ENCODE peak calls at places on chromosomes 5 and 9, in five cellular contexts. One of them, this sample, is unnamed.

GRCh38 chr5:9537223-9538141 is 8.4 kb downstream of the SEMA5A start:
- DNase-seq in fibroblast of lung: no peak
- DNase-seq in H1: no peak
- DNase-seq in PC-3: no peak
- DNase-seq in GM12878: no peak
- DNase-seq in this sample: no peak

GRCh38 chr5:27093296-27093695 is 54.9 kb upstream of the CDH9 start:
- DNase-seq in fibroblast of lung: no peak
- DNase-seq in H1: no peak
- DNase-seq in PC-3: no peak
- DNase-seq in GM12878: no peak
- DNase-seq in this sample: no peak

GRCh38 chr5:81756016-81756415 is 5.1 kb upstream of the SSBP2 start:
- DNase-seq in fibroblast of lung: no peak
- DNase-seq in H1: no peak
- DNase-seq in PC-3: no peak
- DNase-seq in GM12878: no peak
- DNase-seq in this sample: no peak

GRCh38 chr9:76717611-76718010 is 46.6 kb upstream of the PCA3 start:
- DNase-seq in fibroblast of lung: peak
- DNase-seq in H1: no peak
- DNase-seq in PC-3: no peak
- DNase-seq in GM12878: no peak
- DNase-seq in this sample: no peak

GRCh38 chr9:135707449-135708138 is 5.6 kb downstream of the KCNT1 start:
- DNase-seq in fibroblast of lung: no peak
- DNase-seq in H1: no peak
- DNase-seq in PC-3: no peak
- DNase-seq in GM12878: no peak
- DNase-seq in this sample: no peak

GRCh38 chr9:113153599-113153998 is 2.8 kb downstream of the SLC31A2 start:
- DNase-seq in fibroblast of lung: no peak
- DNase-seq in H1: no peak
- DNase-seq in PC-3: no peak
- DNase-seq in GM12878: no peak
- DNase-seq in this sample: no peak

GRCh38 chr5:179438461-179438860 is 93.2 kb upstream of the ADAMTS2 start:
- DNase-seq in fibroblast of lung: no peak
- DNase-seq in H1: no peak
- DNase-seq in PC-3: no peak
- DNase-seq in GM12878: no peak
- DNase-seq in this sample: no peak

GRCh38 chr9:76996700-76997099 is 22.8 kb upstream of the FOXB2 start:
- DNase-seq in fibroblast of lung: peak
- DNase-seq in H1: no peak
- DNase-seq in PC-3: peak
- DNase-seq in GM12878: no peak
- DNase-seq in this sample: peak

GRCh38 chr5:168651654-168652053 is 72.5 kb upstream of the PANK3 start:
- DNase-seq in fibroblast of lung: peak
- DNase-seq in H1: no peak
- DNase-seq in PC-3: peak
- DNase-seq in GM12878: no peak
- DNase-seq in this sample: no peak

GRCh38 chr5:159899067-159900049 is 16.9 kb upstream of the ADRA1B start:
- DNase-seq in fibroblast of lung: peak
- DNase-seq in H1: no peak
- DNase-seq in PC-3: peak
- DNase-seq in GM12878: no peak
- DNase-seq in this sample: no peak

GRCh38 chr9:2622361-2623045 is 916 bp downstream of the VLDLR start:
- DNase-seq in fibroblast of lung: peak
- DNase-seq in H1: no peak
- DNase-seq in PC-3: no peak
- DNase-seq in GM12878: no peak
- DNase-seq in this sample: peak

GRCh38 chr9:127021664-127022337 is 100.6 kb downstream of the ANGPTL2 start:
- DNase-seq in fibroblast of lung: peak
- DNase-seq in H1: no peak
- DNase-seq in PC-3: no peak
- DNase-seq in GM12878: no peak
- DNase-seq in this sample: no peak

GRCh38 chr9:38357350-38358114 is 35.0 kb upstream of the ALDH1B1 start:
- DNase-seq in fibroblast of lung: no peak
- DNase-seq in H1: no peak
- DNase-seq in PC-3: no peak
- DNase-seq in GM12878: no peak
- DNase-seq in this sample: no peak

GRCh38 chr5:150067405-150067960 is 18.9 kb downstream of the CSF1R start:
- DNase-seq in fibroblast of lung: no peak
- DNase-seq in H1: no peak
- DNase-seq in PC-3: no peak
- DNase-seq in GM12878: no peak
- DNase-seq in this sample: no peak

GRCh38 chr5:161546463-161547301 is at the start of gene GABRB2:
- DNase-seq in fibroblast of lung: peak
- DNase-seq in H1: no peak
- DNase-seq in PC-3: no peak
- DNase-seq in GM12878: peak
- DNase-seq in this sample: peak

GRCh38 chr9:121675969-121676822 is 24.8 kb downstream of the DAB2IP start:
- DNase-seq in fibroblast of lung: no peak
- DNase-seq in H1: no peak
- DNase-seq in PC-3: no peak
- DNase-seq in GM12878: no peak
- DNase-seq in this sample: no peak

GRCh38 chr5:130836729-130837660 is 328.1 kb downstream of the HINT1 start:
- DNase-seq in fibroblast of lung: peak
- DNase-seq in H1: no peak
- DNase-seq in PC-3: peak
- DNase-seq in GM12878: peak
- DNase-seq in this sample: no peak

GRCh38 chr5:37184748-37185364 is 64.3 kb downstream of the CPLANE1 start:
- DNase-seq in fibroblast of lung: no peak
- DNase-seq in H1: no peak
- DNase-seq in PC-3: no peak
- DNase-seq in GM12878: peak
- DNase-seq in this sample: no peak

GRCh38 chr5:125209650-125210049 is 463.2 kb upstream of the ZNF608 start:
- DNase-seq in fibroblast of lung: no peak
- DNase-seq in H1: no peak
- DNase-seq in PC-3: no peak
- DNase-seq in GM12878: no peak
- DNase-seq in this sample: no peak

DNA sequence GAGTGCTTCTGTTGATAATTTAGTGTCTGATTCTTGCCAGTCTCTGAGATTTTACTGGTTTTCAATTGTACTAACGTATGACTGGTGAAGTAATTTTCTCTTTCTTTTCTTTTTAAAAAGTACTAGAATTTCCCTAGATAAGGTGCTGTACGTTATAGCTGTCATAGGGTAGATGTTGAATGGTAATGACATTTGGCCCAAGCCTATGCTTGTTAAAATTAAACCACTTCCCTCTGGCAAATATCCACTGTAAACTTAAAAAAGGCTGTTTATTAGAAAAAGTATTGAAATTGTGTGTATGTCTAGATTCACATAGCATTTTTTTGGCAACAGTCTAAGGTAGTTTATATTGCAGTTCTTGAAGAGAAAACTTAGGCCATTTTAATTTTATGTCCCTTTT is 97.6 kb downstream of the NNT start:
- DNase-seq in fibroblast of lung: no peak
- DNase-seq in H1: no peak
- DNase-seq in PC-3: no peak
- DNase-seq in GM12878: no peak
- DNase-seq in this sample: no peak
- H3K4me3 ChIP-seq in fibroblast of lung: no peak
- H3K4me3 ChIP-seq in H1: no peak
- H3K4me3 ChIP-seq in PC-3: no peak
- H3K4me3 ChIP-seq in GM12878: no peak
- H3K4me3 ChIP-seq in this sample: no peak

GRCh38 chr9:124001445-124001799 is 10.1 kb upstream of the LHX2 start:
- DNase-seq in fibroblast of lung: no peak
- DNase-seq in H1: no peak
- DNase-seq in PC-3: no peak
- DNase-seq in GM12878: no peak
- DNase-seq in this sample: no peak

GRCh38 chr9:123999668-124000067 is 11.9 kb upstream of the LHX2 start:
- DNase-seq in fibroblast of lung: no peak
- DNase-seq in H1: no peak
- DNase-seq in PC-3: no peak
- DNase-seq in GM12878: no peak
- DNase-seq in this sample: peak

GRCh38 chr9:124000784-124001444 is 10.7 kb upstream of the LHX2 start:
- DNase-seq in fibroblast of lung: no peak
- DNase-seq in H1: no peak
- DNase-seq in PC-3: no peak
- DNase-seq in GM12878: no peak
- DNase-seq in this sample: peak

GRCh38 chr9:123998970-123999621 is 12.5 kb upstream of the LHX2 start:
- DNase-seq in fibroblast of lung: no peak
- DNase-seq in H1: no peak
- DNase-seq in PC-3: no peak
- DNase-seq in GM12878: no peak
- DNase-seq in this sample: peak

GRCh38 chr9:124000161-124000783 is 11.3 kb upstream of the LHX2 start:
- DNase-seq in fibroblast of lung: no peak
- DNase-seq in H1: no peak
- DNase-seq in PC-3: no peak
- DNase-seq in GM12878: no peak
- DNase-seq in this sample: peak
- TF ChIP-seq EZH2 in fibroblast of lung: peak
- TF ChIP-seq EZH2 in H1: no peak
- TF ChIP-seq EZH2 in PC-3: peak
- TF ChIP-seq EZH2 in GM12878: no peak
- TF ChIP-seq EZH2 in this sample: peak

DNA sequence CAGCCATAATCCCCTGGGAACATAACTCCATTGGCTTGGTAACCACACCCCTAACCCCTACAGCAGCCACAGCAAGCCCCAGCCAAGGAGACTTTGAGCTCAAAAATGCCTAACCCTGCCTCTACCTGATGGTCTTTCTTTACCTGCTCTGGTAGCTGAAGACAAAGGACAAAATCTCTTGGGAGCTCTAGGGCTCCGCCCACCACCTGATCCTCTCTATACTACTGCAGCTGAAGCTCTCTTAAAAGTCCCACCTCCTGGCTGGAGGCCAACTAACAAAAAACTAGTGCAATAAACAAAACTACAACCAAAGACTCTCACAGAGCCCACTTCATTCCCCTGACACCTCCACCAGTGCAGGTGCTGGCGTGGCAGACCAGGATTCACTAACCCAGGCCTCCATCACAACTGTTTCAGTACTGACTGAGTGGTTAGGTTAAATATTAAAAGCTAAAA is 11.8 kb upstream of the OR13C8 start:
- DNase-seq in fibroblast of lung: no peak
- DNase-seq in H1: no peak
- DNase-seq in PC-3: no peak
- DNase-seq in GM12878: no peak
- DNase-seq in this sample: peak
- H3K4me3 ChIP-seq in fibroblast of lung: no peak
- H3K4me3 ChIP-seq in H1: no peak
- H3K4me3 ChIP-seq in PC-3: no peak
- H3K4me3 ChIP-seq in GM12878: no peak
- H3K4me3 ChIP-seq in this sample: no peak

DNA sequence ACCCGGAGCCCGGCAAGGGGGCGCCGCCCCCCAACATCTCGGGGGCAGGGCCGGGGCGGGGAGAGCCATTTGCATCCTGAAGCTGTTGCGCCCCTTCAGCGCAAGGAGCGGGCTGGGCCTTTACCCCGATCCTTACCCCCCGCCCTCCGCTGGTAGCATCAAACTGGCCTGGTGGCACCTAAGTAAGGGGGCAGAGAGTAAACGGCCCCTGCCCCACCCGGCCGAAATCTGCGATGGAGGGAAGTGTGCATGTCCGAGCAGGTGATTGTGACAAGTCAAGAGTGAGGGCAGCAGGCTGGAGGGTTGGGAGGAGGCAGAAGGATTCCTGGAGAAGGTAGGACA is 101.2 kb downstream of the ESM1 start:
- DNase-seq in fibroblast of lung: no peak
- DNase-seq in H1: no peak
- DNase-seq in PC-3: no peak
- DNase-seq in GM12878: no peak
- DNase-seq in this sample: no peak
- TF ChIP-seq EZH2 in fibroblast of lung: no peak
- TF ChIP-seq EZH2 in H1: peak
- TF ChIP-seq EZH2 in PC-3: no peak
- TF ChIP-seq EZH2 in GM12878: no peak
- TF ChIP-seq EZH2 in this sample: no peak

DNA sequence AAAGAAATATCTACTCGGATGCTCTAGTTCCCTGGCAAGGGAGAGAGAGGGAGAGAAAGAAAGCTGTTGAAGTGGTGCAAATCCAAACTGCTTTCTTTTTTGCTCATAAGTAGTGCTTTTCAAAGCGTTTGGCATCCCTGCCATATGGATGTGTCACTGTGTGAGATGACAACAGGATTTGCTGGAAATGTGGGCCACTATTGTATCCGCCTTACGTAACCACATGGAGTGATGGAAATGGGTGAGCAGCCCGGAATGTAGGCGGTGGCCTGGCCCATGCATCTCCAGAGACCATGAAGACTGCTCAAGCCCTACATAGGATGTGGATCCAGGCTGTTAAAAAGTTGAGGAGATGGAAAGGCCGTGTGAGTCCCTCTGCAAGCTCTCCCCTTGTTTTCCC is 30.8 kb downstream of the TJP2 start:
- DNase-seq in fibroblast of lung: peak
- DNase-seq in H1: no peak
- DNase-seq in PC-3: peak
- DNase-seq in GM12878: no peak
- DNase-seq in this sample: peak
- H3K4me3 ChIP-seq in fibroblast of lung: peak
- H3K4me3 ChIP-seq in H1: no peak
- H3K4me3 ChIP-seq in PC-3: no peak
- H3K4me3 ChIP-seq in GM12878: no peak
- H3K4me3 ChIP-seq in this sample: no peak

DNA sequence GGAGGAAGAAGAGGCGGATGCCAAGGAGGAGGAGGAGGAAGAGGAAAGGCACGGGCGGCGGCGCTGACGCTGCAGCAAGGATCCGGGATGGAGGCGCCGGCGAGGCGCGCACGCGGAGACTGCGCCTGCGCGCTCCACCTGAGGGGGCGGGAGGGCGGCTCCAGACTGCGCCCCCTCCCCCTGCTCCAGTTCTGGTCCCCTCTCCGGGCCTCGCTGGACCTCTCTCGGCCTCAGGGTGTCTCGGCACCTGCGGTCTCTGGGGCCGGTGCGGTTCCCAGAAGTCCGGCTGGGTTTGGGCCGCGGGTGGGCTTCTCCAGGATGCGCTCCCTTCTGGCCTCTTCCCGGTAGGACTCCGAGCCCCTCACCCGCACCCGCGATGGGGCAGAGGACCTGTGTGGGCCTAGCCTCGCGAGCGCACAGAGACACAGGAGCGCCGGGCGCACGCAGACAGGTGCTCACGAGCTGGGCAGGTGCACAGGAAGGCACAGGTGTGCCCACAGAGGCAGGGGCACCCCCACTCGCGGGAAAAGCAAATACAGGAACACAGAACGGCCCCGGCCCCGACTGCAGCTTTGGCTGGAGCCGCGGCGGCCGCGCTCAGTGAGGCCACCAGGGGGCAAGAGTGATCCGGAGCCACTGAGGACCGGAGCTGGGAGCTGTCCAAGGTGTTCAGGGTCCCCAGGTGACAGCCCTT is at the start of gene NPDC1:
- DNase-seq in fibroblast of lung: peak
- DNase-seq in H1: peak
- DNase-seq in PC-3: peak
- DNase-seq in GM12878: no peak
- DNase-seq in this sample: peak
- TF ChIP-seq EZH2 in fibroblast of lung: no peak
- TF ChIP-seq EZH2 in H1: peak
- TF ChIP-seq EZH2 in PC-3: no peak
- TF ChIP-seq EZH2 in GM12878: peak
- TF ChIP-seq EZH2 in this sample: peak

This sample was measured in GM23338.